ENCODE peak calls at places on chromosomes 3 and 15, in eight cellular contexts. One of them, this sample, is unnamed.

GRCh38 chr3:106241593-106241992 is 372.8 kb upstream of the CBLB start:
- DNase-seq in amygdala: no peak
- DNase-seq in T follicular helper cell: no peak
- DNase-seq in AG08396: no peak
- DNase-seq in dorsolateral prefrontal cortex: no peak
- DNase-seq in ELR: no peak
- DNase-seq in choroid plexus epithelial cell: no peak
- DNase-seq in cardiac muscle cell: no peak
- DNase-seq in this sample: no peak

GRCh38 chr3:188416041-188416440 is 262.1 kb downstream of the LPP start:
- DNase-seq in ELR: peak
- DNase-seq in T follicular helper cell: no peak
- DNase-seq in amygdala: no peak
- DNase-seq in cardiac muscle cell: no peak
- DNase-seq in dorsolateral prefrontal cortex: no peak
- DNase-seq in choroid plexus epithelial cell: no peak
- DNase-seq in AG08396: no peak
- DNase-seq in this sample: no peak

GRCh38 chr3:181292984-181293383 is 303.4 kb upstream of the DNAJC19 start:
- DNase-seq in cardiac muscle cell: no peak
- DNase-seq in ELR: peak
- DNase-seq in amygdala: no peak
- DNase-seq in AG08396: peak
- DNase-seq in dorsolateral prefrontal cortex: no peak
- DNase-seq in T follicular helper cell: no peak
- DNase-seq in choroid plexus epithelial cell: peak
- DNase-seq in this sample: no peak

GRCh38 chr3:141876381-141876890 is at the start of gene ATP1B3:
- DNase-seq in amygdala: peak
- DNase-seq in dorsolateral prefrontal cortex: peak
- DNase-seq in AG08396: peak
- DNase-seq in T follicular helper cell: peak
- DNase-seq in choroid plexus epithelial cell: peak
- DNase-seq in ELR: peak
- DNase-seq in cardiac muscle cell: peak
- DNase-seq in this sample: peak

GRCh38 chr3:67853520-67853919 is 199.1 kb upstream of the SUCLG2 start:
- DNase-seq in T follicular helper cell: no peak
- DNase-seq in AG08396: no peak
- DNase-seq in ELR: no peak
- DNase-seq in amygdala: no peak
- DNase-seq in dorsolateral prefrontal cortex: no peak
- DNase-seq in cardiac muscle cell: no peak
- DNase-seq in choroid plexus epithelial cell: no peak
- DNase-seq in this sample: no peak

GRCh38 chr15:32923176-32923575 is 205.4 kb downstream of the GREM1 start:
- DNase-seq in dorsolateral prefrontal cortex: no peak
- DNase-seq in cardiac muscle cell: no peak
- DNase-seq in ELR: no peak
- DNase-seq in choroid plexus epithelial cell: no peak
- DNase-seq in AG08396: no peak
- DNase-seq in T follicular helper cell: no peak
- DNase-seq in amygdala: no peak
- DNase-seq in this sample: no peak

GRCh38 chr3:125079675-125080045 is 23.9 kb upstream of the HEG1 start:
- DNase-seq in ELR: peak
- DNase-seq in AG08396: no peak
- DNase-seq in T follicular helper cell: no peak
- DNase-seq in amygdala: no peak
- DNase-seq in choroid plexus epithelial cell: peak
- DNase-seq in dorsolateral prefrontal cortex: no peak
- DNase-seq in cardiac muscle cell: no peak
- DNase-seq in this sample: no peak

GRCh38 chr3:46972396-46972795 is 4.1 kb downstream of the CCDC12 start:
- DNase-seq in T follicular helper cell: no peak
- DNase-seq in amygdala: no peak
- DNase-seq in dorsolateral prefrontal cortex: no peak
- DNase-seq in ELR: no peak
- DNase-seq in choroid plexus epithelial cell: no peak
- DNase-seq in AG08396: no peak
- DNase-seq in cardiac muscle cell: no peak
- DNase-seq in this sample: no peak

GRCh38 chr3:72872183-72872582 is 15.7 kb upstream of the GXYLT2 start:
- DNase-seq in dorsolateral prefrontal cortex: no peak
- DNase-seq in T follicular helper cell: no peak
- DNase-seq in AG08396: peak
- DNase-seq in choroid plexus epithelial cell: no peak
- DNase-seq in cardiac muscle cell: no peak
- DNase-seq in amygdala: no peak
- DNase-seq in ELR: peak
- DNase-seq in this sample: no peak

GRCh38 chr3:182618085-182618732 is 175.1 kb upstream of the ATP11B start:
- DNase-seq in AG08396: no peak
- DNase-seq in choroid plexus epithelial cell: peak
- DNase-seq in cardiac muscle cell: peak
- DNase-seq in dorsolateral prefrontal cortex: no peak
- DNase-seq in T follicular helper cell: no peak
- DNase-seq in ELR: peak
- DNase-seq in amygdala: peak
- DNase-seq in this sample: peak

GRCh38 chr3:108804956-108805355 is 17.6 kb upstream of the TRAT1 start:
- DNase-seq in ELR: no peak
- DNase-seq in cardiac muscle cell: no peak
- DNase-seq in dorsolateral prefrontal cortex: no peak
- DNase-seq in AG08396: no peak
- DNase-seq in amygdala: no peak
- DNase-seq in choroid plexus epithelial cell: no peak
- DNase-seq in T follicular helper cell: no peak
- DNase-seq in this sample: no peak

GRCh38 chr3:4898454-4899313 is 80.6 kb upstream of the BHLHE40 start:
- DNase-seq in amygdala: no peak
- DNase-seq in cardiac muscle cell: no peak
- DNase-seq in AG08396: no peak
- DNase-seq in ELR: peak
- DNase-seq in T follicular helper cell: no peak
- DNase-seq in dorsolateral prefrontal cortex: no peak
- DNase-seq in choroid plexus epithelial cell: peak
- DNase-seq in this sample: no peak

GRCh38 chr3:42229942-42230688 is 35.9 kb downstream of the CCK start:
- DNase-seq in AG08396: peak
- DNase-seq in amygdala: peak
- DNase-seq in ELR: peak
- DNase-seq in choroid plexus epithelial cell: peak
- DNase-seq in dorsolateral prefrontal cortex: no peak
- DNase-seq in T follicular helper cell: no peak
- DNase-seq in cardiac muscle cell: peak
- DNase-seq in this sample: no peak

GRCh38 chr3:52245322-52246263 is at the start of gene PPM1M:
- DNase-seq in AG08396: peak
- DNase-seq in ELR: peak
- DNase-seq in dorsolateral prefrontal cortex: no peak
- DNase-seq in choroid plexus epithelial cell: peak
- DNase-seq in amygdala: no peak
- DNase-seq in T follicular helper cell: peak
- DNase-seq in cardiac muscle cell: peak
- DNase-seq in this sample: no peak

GRCh38 chr3:125634346-125634964 is 39.2 kb upstream of the OSBPL11 start:
- DNase-seq in ELR: no peak
- DNase-seq in dorsolateral prefrontal cortex: no peak
- DNase-seq in choroid plexus epithelial cell: no peak
- DNase-seq in AG08396: no peak
- DNase-seq in amygdala: no peak
- DNase-seq in T follicular helper cell: no peak
- DNase-seq in cardiac muscle cell: no peak
- DNase-seq in this sample: no peak

GRCh38 chr15:92603743-92604470 is 51.7 kb downstream of the FAM174B start:
- DNase-seq in dorsolateral prefrontal cortex: no peak
- DNase-seq in amygdala: no peak
- DNase-seq in ELR: no peak
- DNase-seq in cardiac muscle cell: no peak
- DNase-seq in choroid plexus epithelial cell: no peak
- DNase-seq in AG08396: no peak
- DNase-seq in T follicular helper cell: no peak
- DNase-seq in this sample: no peak

GRCh38 chr3:132290833-132291232 is 26.4 kb upstream of the ACP3 start:
- DNase-seq in choroid plexus epithelial cell: peak
- DNase-seq in ELR: peak
- DNase-seq in cardiac muscle cell: no peak
- DNase-seq in dorsolateral prefrontal cortex: no peak
- DNase-seq in T follicular helper cell: no peak
- DNase-seq in AG08396: peak
- DNase-seq in amygdala: no peak
- DNase-seq in this sample: no peak

GRCh38 chr3:119295816-119296484 is 1.8 kb downstream of the ARHGAP31 start:
- DNase-seq in cardiac muscle cell: no peak
- DNase-seq in T follicular helper cell: no peak
- DNase-seq in dorsolateral prefrontal cortex: no peak
- DNase-seq in AG08396: peak
- DNase-seq in amygdala: no peak
- DNase-seq in choroid plexus epithelial cell: peak
- DNase-seq in ELR: peak
- DNase-seq in this sample: no peak

GRCh38 chr3:41881233-41881821 is 80.6 kb downstream of the ULK4 start:
- DNase-seq in dorsolateral prefrontal cortex: no peak
- DNase-seq in AG08396: peak
- DNase-seq in T follicular helper cell: no peak
- DNase-seq in cardiac muscle cell: peak
- DNase-seq in choroid plexus epithelial cell: peak
- DNase-seq in amygdala: no peak
- DNase-seq in ELR: peak
- DNase-seq in this sample: no peak

GRCh38 chr3:122299872-122300460 is 25.1 kb upstream of the CSTA start:
- DNase-seq in dorsolateral prefrontal cortex: no peak
- DNase-seq in cardiac muscle cell: no peak
- DNase-seq in amygdala: no peak
- DNase-seq in AG08396: no peak
- DNase-seq in ELR: peak
- DNase-seq in choroid plexus epithelial cell: peak
- DNase-seq in T follicular helper cell: peak
- DNase-seq in this sample: no peak

GRCh38 chr15:69009353-69009752 is 5.1 kb upstream of the NOX5 start:
- DNase-seq in dorsolateral prefrontal cortex: no peak
- DNase-seq in T follicular helper cell: no peak
- DNase-seq in AG08396: no peak
- DNase-seq in ELR: no peak
- DNase-seq in amygdala: no peak
- DNase-seq in cardiac muscle cell: no peak
- DNase-seq in choroid plexus epithelial cell: no peak
- DNase-seq in this sample: no peak

GRCh38 chr3:190773948-190774347 is 88.5 kb downstream of the GMNC start:
- DNase-seq in T follicular helper cell: no peak
- DNase-seq in amygdala: no peak
- DNase-seq in AG08396: no peak
- DNase-seq in choroid plexus epithelial cell: no peak
- DNase-seq in dorsolateral prefrontal cortex: no peak
- DNase-seq in ELR: no peak
- DNase-seq in cardiac muscle cell: no peak
- DNase-seq in this sample: no peak

GRCh38 chr3:178949896-178950295 is 121.7 kb downstream of the ZMAT3 start:
- DNase-seq in choroid plexus epithelial cell: no peak
- DNase-seq in cardiac muscle cell: no peak
- DNase-seq in amygdala: no peak
- DNase-seq in ELR: peak
- DNase-seq in dorsolateral prefrontal cortex: no peak
- DNase-seq in AG08396: no peak
- DNase-seq in T follicular helper cell: no peak
- DNase-seq in this sample: no peak

GRCh38 chr3:140342668-140343067 is 335.2 kb upstream of the TRIM42 start:
- DNase-seq in cardiac muscle cell: no peak
- DNase-seq in dorsolateral prefrontal cortex: no peak
- DNase-seq in choroid plexus epithelial cell: no peak
- DNase-seq in AG08396: no peak
- DNase-seq in T follicular helper cell: no peak
- DNase-seq in ELR: no peak
- DNase-seq in amygdala: no peak
- DNase-seq in this sample: no peak

GRCh38 chr3:38021196-38021595 is 8.2 kb downstream of the PLCD1 start:
- DNase-seq in T follicular helper cell: no peak
- DNase-seq in cardiac muscle cell: no peak
- DNase-seq in amygdala: no peak
- DNase-seq in ELR: no peak
- DNase-seq in AG08396: no peak
- DNase-seq in dorsolateral prefrontal cortex: no peak
- DNase-seq in choroid plexus epithelial cell: no peak
- DNase-seq in this sample: no peak

GRCh38 chr15:95281470-95281869 is 1049.0 kb upstream of the NR2F2 start:
- DNase-seq in T follicular helper cell: no peak
- DNase-seq in amygdala: no peak
- DNase-seq in cardiac muscle cell: no peak
- DNase-seq in AG08396: no peak
- DNase-seq in ELR: peak
- DNase-seq in choroid plexus epithelial cell: no peak
- DNase-seq in dorsolateral prefrontal cortex: no peak
- DNase-seq in this sample: no peak

GRCh38 chr3:191328383-191328962 is 721 bp upstream of the CCDC50 start:
- DNase-seq in AG08396: no peak
- DNase-seq in choroid plexus epithelial cell: no peak
- DNase-seq in amygdala: no peak
- DNase-seq in T follicular helper cell: no peak
- DNase-seq in dorsolateral prefrontal cortex: no peak
- DNase-seq in cardiac muscle cell: no peak
- DNase-seq in ELR: no peak
- DNase-seq in this sample: no peak

GRCh38 chr3:72065872-72066641 is 281.1 kb upstream of the PROK2 start:
- DNase-seq in T follicular helper cell: no peak
- DNase-seq in amygdala: no peak
- DNase-seq in choroid plexus epithelial cell: peak
- DNase-seq in dorsolateral prefrontal cortex: no peak
- DNase-seq in ELR: no peak
- DNase-seq in cardiac muscle cell: no peak
- DNase-seq in AG08396: no peak
- DNase-seq in this sample: no peak

GRCh38 chr3:160226026-160226739 is 961 bp downstream of the C3orf80 start:
- DNase-seq in ELR: peak
- DNase-seq in choroid plexus epithelial cell: no peak
- DNase-seq in cardiac muscle cell: peak
- DNase-seq in AG08396: peak
- DNase-seq in T follicular helper cell: no peak
- DNase-seq in dorsolateral prefrontal cortex: no peak
- DNase-seq in amygdala: no peak
- DNase-seq in this sample: no peak

GRCh38 chr3:95134693-95135375 is 1072.0 kb downstream of the NSUN3 start:
- DNase-seq in T follicular helper cell: no peak
- DNase-seq in ELR: no peak
- DNase-seq in AG08396: no peak
- DNase-seq in cardiac muscle cell: no peak
- DNase-seq in dorsolateral prefrontal cortex: no peak
- DNase-seq in amygdala: no peak
- DNase-seq in choroid plexus epithelial cell: peak
- DNase-seq in this sample: no peak

GRCh38 chr3:53712817-53713388 is 133.3 kb downstream of the CHDH start:
- DNase-seq in AG08396: no peak
- DNase-seq in amygdala: no peak
- DNase-seq in choroid plexus epithelial cell: no peak
- DNase-seq in cardiac muscle cell: no peak
- DNase-seq in ELR: no peak
- DNase-seq in dorsolateral prefrontal cortex: no peak
- DNase-seq in T follicular helper cell: no peak
- DNase-seq in this sample: no peak

GRCh38 chr15:89496155-89497098 is at the start of gene RHCG:
- DNase-seq in AG08396: no peak
- DNase-seq in dorsolateral prefrontal cortex: no peak
- DNase-seq in T follicular helper cell: no peak
- DNase-seq in ELR: peak
- DNase-seq in choroid plexus epithelial cell: peak
- DNase-seq in cardiac muscle cell: peak
- DNase-seq in amygdala: no peak
- DNase-seq in this sample: peak

GRCh38 chr15:78327442-78327841 is 12.7 kb upstream of the CRABP1 start:
- DNase-seq in choroid plexus epithelial cell: no peak
- DNase-seq in cardiac muscle cell: no peak
- DNase-seq in AG08396: no peak
- DNase-seq in dorsolateral prefrontal cortex: no peak
- DNase-seq in amygdala: no peak
- DNase-seq in T follicular helper cell: no peak
- DNase-seq in ELR: no peak
- DNase-seq in this sample: no peak

GRCh38 chr3:112327371-112327951 is 5.5 kb upstream of the CD200 start:
- DNase-seq in choroid plexus epithelial cell: peak
- DNase-seq in amygdala: peak
- DNase-seq in AG08396: peak
- DNase-seq in cardiac muscle cell: peak
- DNase-seq in T follicular helper cell: no peak
- DNase-seq in ELR: peak
- DNase-seq in dorsolateral prefrontal cortex: no peak
- DNase-seq in this sample: no peak